ENCODE peak calls at places on chromosomes 16 and 17, in seven cellular contexts. One of them, this sample, is unnamed. For H3K4me1 and H3K36me3, the result is how much of the 10 kb centered on the place peaks cover.

GRCh38 chr17:11241611-11242226 is 706 bp downstream of the SHISA6 start:
- DNase-seq in CD8-positive, alpha-beta memory T cell: no peak
- DNase-seq in endodermal cell: peak
- DNase-seq in tibial nerve: no peak
- DNase-seq in cardiac muscle cell: no peak
- DNase-seq in body of pancreas: peak
- DNase-seq in lower lobe of right lung: peak
- DNase-seq in this sample: no peak

GRCh38 chr16:56618138-56618537 is 7.4 kb upstream of the MT1E start:
- DNase-seq in CD8-positive, alpha-beta memory T cell: no peak
- DNase-seq in endodermal cell: peak
- DNase-seq in tibial nerve: no peak
- DNase-seq in cardiac muscle cell: no peak
- DNase-seq in body of pancreas: no peak
- DNase-seq in lower lobe of right lung: no peak
- DNase-seq in this sample: no peak

GRCh38 chr17:79531191-79531590 is 79.7 kb downstream of the RBFOX3 start:
- DNase-seq in CD8-positive, alpha-beta memory T cell: no peak
- DNase-seq in endodermal cell: no peak
- DNase-seq in tibial nerve: no peak
- DNase-seq in cardiac muscle cell: no peak
- DNase-seq in body of pancreas: no peak
- DNase-seq in lower lobe of right lung: no peak
- DNase-seq in this sample: no peak

GRCh38 chr17:36027776-36028175 is 10.0 kb upstream of the CCL23 start:
- DNase-seq in CD8-positive, alpha-beta memory T cell: no peak
- DNase-seq in endodermal cell: no peak
- DNase-seq in tibial nerve: no peak
- DNase-seq in cardiac muscle cell: no peak
- DNase-seq in body of pancreas: no peak
- DNase-seq in lower lobe of right lung: no peak
- DNase-seq in this sample: no peak

GRCh38 chr17:52027620-52028019 is 130.9 kb downstream of the CA10 start:
- DNase-seq in CD8-positive, alpha-beta memory T cell: no peak
- DNase-seq in endodermal cell: no peak
- DNase-seq in tibial nerve: no peak
- DNase-seq in cardiac muscle cell: no peak
- DNase-seq in body of pancreas: no peak
- DNase-seq in lower lobe of right lung: no peak
- DNase-seq in this sample: no peak

GRCh38 chr16:27922433-27922832 is 141.1 kb downstream of the GSG1L start:
- DNase-seq in CD8-positive, alpha-beta memory T cell: no peak
- DNase-seq in endodermal cell: peak
- DNase-seq in tibial nerve: no peak
- DNase-seq in cardiac muscle cell: peak
- DNase-seq in body of pancreas: no peak
- DNase-seq in lower lobe of right lung: no peak
- DNase-seq in this sample: no peak

GRCh38 chr16:30797670-30798309 is 10.8 kb upstream of the ZNF629 start:
- DNase-seq in CD8-positive, alpha-beta memory T cell: no peak
- DNase-seq in endodermal cell: no peak
- DNase-seq in tibial nerve: no peak
- DNase-seq in cardiac muscle cell: no peak
- DNase-seq in body of pancreas: no peak
- DNase-seq in lower lobe of right lung: no peak
- DNase-seq in this sample: no peak

GRCh38 chr16:595942-596735 is 6.3 kb downstream of the RAB40C start:
- DNase-seq in CD8-positive, alpha-beta memory T cell: no peak
- DNase-seq in endodermal cell: no peak
- DNase-seq in tibial nerve: no peak
- DNase-seq in cardiac muscle cell: no peak
- DNase-seq in body of pancreas: peak
- DNase-seq in lower lobe of right lung: peak
- DNase-seq in this sample: no peak

GRCh38 chr17:1557355-1558095 is 5.1 kb downstream of the PITPNA start:
- DNase-seq in CD8-positive, alpha-beta memory T cell: no peak
- DNase-seq in endodermal cell: no peak
- DNase-seq in tibial nerve: no peak
- DNase-seq in cardiac muscle cell: no peak
- DNase-seq in body of pancreas: no peak
- DNase-seq in lower lobe of right lung: no peak
- DNase-seq in this sample: no peak

GRCh38 chr17:52106638-52107261 is 51.8 kb downstream of the CA10 start:
- DNase-seq in CD8-positive, alpha-beta memory T cell: no peak
- DNase-seq in endodermal cell: peak
- DNase-seq in tibial nerve: peak
- DNase-seq in cardiac muscle cell: peak
- DNase-seq in body of pancreas: peak
- DNase-seq in lower lobe of right lung: no peak
- DNase-seq in this sample: peak

GRCh38 chr16:598823-599739 is 9.2 kb downstream of the RAB40C start:
- DNase-seq in CD8-positive, alpha-beta memory T cell: no peak
- DNase-seq in endodermal cell: no peak
- DNase-seq in tibial nerve: no peak
- DNase-seq in cardiac muscle cell: no peak
- DNase-seq in body of pancreas: peak
- DNase-seq in lower lobe of right lung: no peak
- DNase-seq in this sample: no peak

GRCh38 chr17:48613862-48614694 is 1.0 kb downstream of the HOXB8 start:
- DNase-seq in CD8-positive, alpha-beta memory T cell: no peak
- DNase-seq in endodermal cell: peak
- DNase-seq in tibial nerve: no peak
- DNase-seq in cardiac muscle cell: no peak
- DNase-seq in body of pancreas: no peak
- DNase-seq in lower lobe of right lung: no peak
- DNase-seq in this sample: no peak

GRCh38 chr17:48611681-48612455 is 1.1 kb upstream of the HOXB7 start:
- DNase-seq in CD8-positive, alpha-beta memory T cell: no peak
- DNase-seq in endodermal cell: peak
- DNase-seq in tibial nerve: no peak
- DNase-seq in cardiac muscle cell: no peak
- DNase-seq in body of pancreas: no peak
- DNase-seq in lower lobe of right lung: no peak
- DNase-seq in this sample: no peak

GRCh38 chr17:48612456-48612853 is 1.6 kb upstream of the HOXB7 start:
- DNase-seq in CD8-positive, alpha-beta memory T cell: no peak
- DNase-seq in endodermal cell: no peak
- DNase-seq in tibial nerve: no peak
- DNase-seq in cardiac muscle cell: no peak
- DNase-seq in body of pancreas: no peak
- DNase-seq in lower lobe of right lung: no peak
- DNase-seq in this sample: peak

GRCh38 chr17:48614904-48615211 is 234 bp downstream of the HOXB8 start:
- DNase-seq in CD8-positive, alpha-beta memory T cell: no peak
- DNase-seq in endodermal cell: no peak
- DNase-seq in tibial nerve: no peak
- DNase-seq in cardiac muscle cell: no peak
- DNase-seq in body of pancreas: no peak
- DNase-seq in lower lobe of right lung: no peak
- DNase-seq in this sample: no peak

DNA sequence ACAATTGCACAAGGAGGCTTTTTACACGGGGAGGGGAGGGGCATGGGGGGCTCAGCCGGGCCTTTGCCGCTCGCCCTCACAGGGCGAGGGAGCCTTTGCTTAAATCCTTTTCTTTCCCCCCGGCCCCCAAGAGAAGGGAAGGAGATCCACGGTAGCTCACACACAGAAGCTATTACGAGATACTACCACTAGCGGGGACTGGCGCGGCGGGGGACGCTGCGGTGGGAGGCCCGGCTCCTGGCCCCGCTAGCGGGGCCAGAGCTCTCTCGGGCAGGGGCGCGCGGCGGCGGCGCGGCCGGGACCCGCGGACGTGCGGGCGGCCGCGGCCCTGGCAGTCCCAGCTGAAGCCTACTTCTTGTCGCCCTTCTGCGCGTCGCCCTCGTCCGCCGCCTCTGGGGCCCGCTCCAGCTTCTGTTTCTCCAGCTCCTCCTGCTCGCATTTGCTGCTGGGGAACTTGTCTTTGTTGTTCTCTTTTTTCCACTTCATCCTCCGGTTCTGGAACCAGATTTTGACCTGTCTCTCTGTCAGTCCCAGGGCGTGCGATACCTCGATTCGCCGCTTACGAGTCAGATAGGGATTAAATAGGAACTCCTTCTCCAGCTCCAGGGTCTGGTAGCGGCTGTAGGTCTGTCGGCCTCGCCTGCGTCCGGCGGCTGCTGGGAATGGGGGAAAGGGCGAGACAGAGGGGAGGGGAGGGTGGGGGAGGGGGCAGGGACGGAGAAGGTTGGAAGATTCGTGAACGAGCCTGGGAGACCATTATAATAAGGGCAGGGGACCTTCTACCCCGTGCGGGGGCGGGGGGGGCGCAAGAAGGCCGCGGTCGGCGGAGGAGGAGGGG is 2.0 kb downstream of the HOXB8 start:
- DNase-seq in CD8-positive, alpha-beta memory T cell: peak
- DNase-seq in endodermal cell: peak
- DNase-seq in tibial nerve: no peak
- DNase-seq in cardiac muscle cell: peak
- DNase-seq in body of pancreas: no peak
- DNase-seq in lower lobe of right lung: no peak
- DNase-seq in this sample: peak
- H3K4me3 ChIP-seq in CD8-positive, alpha-beta memory T cell: peak
- H3K4me3 ChIP-seq in endodermal cell: no peak
- H3K4me3 ChIP-seq in tibial nerve: peak
- H3K4me3 ChIP-seq in cardiac muscle cell: peak
- H3K4me3 ChIP-seq in body of pancreas: no peak
- H3K4me3 ChIP-seq in lower lobe of right lung: peak
- H3K4me3 ChIP-seq in this sample: peak

DNA sequence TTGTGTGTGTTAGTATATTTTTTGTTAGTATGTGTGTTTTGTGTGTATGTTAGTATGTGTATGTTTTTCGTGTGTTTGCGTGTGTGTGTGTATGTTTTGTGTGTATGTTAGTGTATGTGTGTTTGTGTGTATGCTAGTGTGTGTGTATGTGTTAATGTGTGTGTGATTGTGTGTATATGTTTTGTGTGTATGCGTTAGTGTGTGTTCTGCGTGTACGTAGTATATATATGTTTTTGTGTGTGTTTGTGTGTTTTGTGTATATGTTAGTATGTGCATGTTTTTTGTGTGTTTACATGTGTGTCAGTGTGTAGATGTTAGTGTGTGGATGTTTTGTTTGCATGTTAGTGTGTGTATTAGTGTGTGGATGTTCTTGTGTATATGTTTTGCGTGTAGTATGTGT is 29.6 kb downstream of the RBFOX1 start:
- DNase-seq in CD8-positive, alpha-beta memory T cell: no peak
- DNase-seq in endodermal cell: no peak
- DNase-seq in tibial nerve: no peak
- DNase-seq in cardiac muscle cell: no peak
- DNase-seq in body of pancreas: no peak
- DNase-seq in lower lobe of right lung: no peak
- DNase-seq in this sample: no peak
- H3K4me1 ChIP-seq in CD8-positive, alpha-beta memory T cell: under half
- H3K4me1 ChIP-seq in endodermal cell: under half
- H3K4me1 ChIP-seq in tibial nerve: under half
- H3K4me1 ChIP-seq in cardiac muscle cell: under half
- H3K4me1 ChIP-seq in body of pancreas: under half
- H3K4me1 ChIP-seq in lower lobe of right lung: under half
- H3K4me1 ChIP-seq in this sample: under half

DNA sequence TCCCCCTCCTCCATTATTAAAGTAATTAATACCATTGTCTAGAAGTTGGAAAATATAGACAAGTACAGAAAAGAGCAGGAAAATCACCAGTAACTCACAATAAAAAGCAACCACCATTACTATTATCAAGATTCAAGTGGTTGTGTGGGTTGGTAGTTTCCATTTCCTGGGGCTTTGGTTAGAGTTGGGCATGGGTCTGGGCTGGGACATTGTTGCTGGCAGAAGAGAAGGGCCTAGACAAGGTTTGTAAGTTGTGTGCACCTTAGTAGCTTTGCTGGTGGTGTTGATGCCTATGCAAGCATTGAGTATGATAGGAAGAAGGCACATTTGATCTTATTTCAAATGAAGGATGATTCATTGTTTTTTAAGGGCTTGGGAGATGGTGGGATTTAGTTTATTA is 25.4 kb upstream of the NFATC3 start:
- DNase-seq in CD8-positive, alpha-beta memory T cell: no peak
- DNase-seq in endodermal cell: no peak
- DNase-seq in tibial nerve: no peak
- DNase-seq in cardiac muscle cell: no peak
- DNase-seq in body of pancreas: no peak
- DNase-seq in lower lobe of right lung: no peak
- DNase-seq in this sample: no peak
- H3K36me3 ChIP-seq in CD8-positive, alpha-beta memory T cell: under half
- H3K36me3 ChIP-seq in endodermal cell: under half
- H3K36me3 ChIP-seq in tibial nerve: under half
- H3K36me3 ChIP-seq in cardiac muscle cell: under half
- H3K36me3 ChIP-seq in body of pancreas: under half
- H3K36me3 ChIP-seq in lower lobe of right lung: under half
- H3K36me3 ChIP-seq in this sample: under half

GRCh38 chr17:81858967-81859905 is 1.1 kb downstream of the P4HB start:
- DNase-seq in CD8-positive, alpha-beta memory T cell: no peak
- DNase-seq in endodermal cell: no peak
- DNase-seq in tibial nerve: no peak
- DNase-seq in cardiac muscle cell: no peak
- DNase-seq in body of pancreas: no peak
- DNase-seq in lower lobe of right lung: no peak
- DNase-seq in this sample: no peak

GRCh38 chr17:81859906-81860755 is at the start of gene P4HB:
- DNase-seq in CD8-positive, alpha-beta memory T cell: no peak
- DNase-seq in endodermal cell: no peak
- DNase-seq in tibial nerve: no peak
- DNase-seq in cardiac muscle cell: no peak
- DNase-seq in body of pancreas: no peak
- DNase-seq in lower lobe of right lung: no peak
- DNase-seq in this sample: peak

GRCh38 chr17:81860756-81861568 is 627 bp upstream of the P4HB start:
- DNase-seq in CD8-positive, alpha-beta memory T cell: peak
- DNase-seq in endodermal cell: peak
- DNase-seq in tibial nerve: peak
- DNase-seq in cardiac muscle cell: peak
- DNase-seq in body of pancreas: peak
- DNase-seq in lower lobe of right lung: peak
- DNase-seq in this sample: peak

GRCh38 chr17:81854974-81855774 is 5.2 kb downstream of the P4HB start:
- DNase-seq in CD8-positive, alpha-beta memory T cell: no peak
- DNase-seq in endodermal cell: peak
- DNase-seq in tibial nerve: no peak
- DNase-seq in cardiac muscle cell: no peak
- DNase-seq in body of pancreas: peak
- DNase-seq in lower lobe of right lung: no peak
- DNase-seq in this sample: no peak

DNA sequence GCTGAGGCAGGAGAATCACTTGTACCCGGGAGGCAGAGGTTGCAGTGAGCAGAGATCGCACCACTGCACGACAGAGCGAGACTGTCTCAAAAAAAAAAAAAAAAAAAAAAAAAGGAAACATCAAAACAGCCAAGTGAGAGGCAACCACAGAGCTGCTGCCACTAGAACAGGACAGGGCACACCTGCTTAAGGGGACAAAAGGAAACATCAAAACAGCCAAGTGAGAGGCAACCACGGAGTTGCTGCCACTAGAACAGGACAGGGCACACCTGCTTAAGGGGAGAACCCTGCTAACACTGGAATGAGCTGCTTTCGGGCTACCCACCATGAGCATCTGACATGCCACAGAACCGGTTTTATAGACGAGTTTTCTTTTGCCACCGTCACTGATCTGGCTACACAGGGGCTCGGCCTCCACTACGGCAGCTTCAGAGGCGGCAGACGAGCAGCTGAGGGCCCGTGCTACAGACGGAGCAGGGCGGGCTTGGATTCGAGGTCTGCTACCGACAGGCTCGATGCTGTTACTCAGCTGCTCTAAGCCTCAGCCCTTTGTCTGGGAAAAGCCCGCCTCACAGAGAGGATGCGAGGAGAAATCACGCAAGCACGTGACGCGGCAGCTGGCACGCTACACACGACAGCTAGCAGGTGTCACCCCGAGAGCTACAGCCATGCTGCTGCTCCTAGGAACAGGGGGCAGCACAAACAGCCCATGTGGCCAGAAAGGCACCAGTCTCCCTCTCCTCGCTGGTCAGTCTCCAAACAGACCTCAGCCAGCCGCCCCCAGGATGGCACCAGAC is 2.0 kb downstream of the P4HB start:
- DNase-seq in CD8-positive, alpha-beta memory T cell: no peak
- DNase-seq in endodermal cell: no peak
- DNase-seq in tibial nerve: no peak
- DNase-seq in cardiac muscle cell: no peak
- DNase-seq in body of pancreas: peak
- DNase-seq in lower lobe of right lung: no peak
- DNase-seq in this sample: no peak
- H3K4me3 ChIP-seq in CD8-positive, alpha-beta memory T cell: peak
- H3K4me3 ChIP-seq in endodermal cell: peak
- H3K4me3 ChIP-seq in tibial nerve: no peak
- H3K4me3 ChIP-seq in cardiac muscle cell: no peak
- H3K4me3 ChIP-seq in body of pancreas: peak
- H3K4me3 ChIP-seq in lower lobe of right lung: peak
- H3K4me3 ChIP-seq in this sample: no peak

This sample was measured in HAP-1.